ENCODE peak calls at places on chromosomes 1 and 21, in five cellular contexts. One of them, this sample, is unnamed.

GRCh38 chr1:58395355-58395754 is 151.2 kb downstream of the OMA1 start:
- DNase-seq in neuronal stem cell: no peak
- DNase-seq in H9: peak; percentile 36
- DNase-seq in mesenchymal stem cell: peak; percentile 85
- DNase-seq in H1: no peak
- DNase-seq in this sample: peak; percentile 30

GRCh38 chr21:45541221-45542039 is 810 bp downstream of the SLC19A1 start:
- DNase-seq in H1: peak; percentile 58
- DNase-seq in mesenchymal stem cell: peak; percentile 45
- DNase-seq in H9: peak; percentile 37
- DNase-seq in neuronal stem cell: no peak
- DNase-seq in this sample: peak; percentile 27

GRCh38 chr1:59163268-59164092 is 133.4 kb upstream of the FGGY start:
- DNase-seq in H1: no peak
- DNase-seq in neuronal stem cell: no peak
- DNase-seq in H9: no peak
- DNase-seq in mesenchymal stem cell: peak; percentile 72
- DNase-seq in this sample: no peak

GRCh38 chr1:8137406-8138244 is 111.5 kb upstream of the ERRFI1 start:
- DNase-seq in mesenchymal stem cell: peak; percentile 93
- DNase-seq in neuronal stem cell: no peak
- DNase-seq in H1: no peak
- DNase-seq in H9: no peak
- DNase-seq in this sample: peak; percentile 72

GRCh38 chr1:37634554-37635308 is at the start of gene RSPO1:
- DNase-seq in H9: peak; percentile 47
- DNase-seq in H1: peak; percentile 55
- DNase-seq in neuronal stem cell: peak; percentile 56
- DNase-seq in mesenchymal stem cell: peak; percentile 21
- DNase-seq in this sample: no peak

GRCh38 chr1:35935436-35935835 is 4.5 kb downstream of the AGO3 start:
- DNase-seq in neuronal stem cell: no peak
- DNase-seq in mesenchymal stem cell: peak; percentile 89
- DNase-seq in H1: no peak
- DNase-seq in H9: no peak
- DNase-seq in this sample: no peak

GRCh38 chr1:2777428-2778219 is 23.9 kb downstream of the TTC34 start:
- DNase-seq in neuronal stem cell: no peak
- DNase-seq in H1: no peak
- DNase-seq in mesenchymal stem cell: no peak
- DNase-seq in H9: peak; percentile 10
- DNase-seq in this sample: no peak

GRCh38 chr1:244313346-244313745 is 138.4 kb downstream of the ADSS2 start:
- DNase-seq in H9: no peak
- DNase-seq in neuronal stem cell: no peak
- DNase-seq in H1: no peak
- DNase-seq in mesenchymal stem cell: no peak
- DNase-seq in this sample: peak; percentile 74

GRCh38 chr1:180611016-180611930 is 20.5 kb upstream of the XPR1 start:
- DNase-seq in H1: no peak
- DNase-seq in H9: no peak
- DNase-seq in mesenchymal stem cell: no peak
- DNase-seq in neuronal stem cell: no peak
- DNase-seq in this sample: no peak

GRCh38 chr1:181101581-181102226 is 13.2 kb downstream of the IER5 start:
- DNase-seq in mesenchymal stem cell: peak; percentile 64
- DNase-seq in H1: no peak
- DNase-seq in H9: peak; percentile 80
- DNase-seq in neuronal stem cell: no peak
- DNase-seq in this sample: no peak

GRCh38 chr1:178575611-178576331 is 62.9 kb downstream of the TEX35 start:
- DNase-seq in H9: no peak
- DNase-seq in neuronal stem cell: no peak
- DNase-seq in H1: no peak
- DNase-seq in mesenchymal stem cell: peak; percentile 37
- DNase-seq in this sample: no peak

GRCh38 chr1:181179980-181180964 is 91.8 kb downstream of the IER5 start:
- DNase-seq in H1: peak; percentile 60
- DNase-seq in neuronal stem cell: peak; percentile 31
- DNase-seq in H9: peak; percentile 76
- DNase-seq in mesenchymal stem cell: peak; percentile 48
- DNase-seq in this sample: no peak

GRCh38 chr1:36553591-36554417 is 71.1 kb upstream of the CSF3R start:
- DNase-seq in H9: peak; percentile 90
- DNase-seq in mesenchymal stem cell: peak; percentile 51
- DNase-seq in H1: peak; percentile 93
- DNase-seq in neuronal stem cell: peak; percentile 80
- DNase-seq in this sample: peak; percentile 84

GRCh38 chr1:211735208-211736170 is 60.1 kb upstream of the NEK2 start:
- DNase-seq in neuronal stem cell: no peak
- DNase-seq in H9: peak; percentile 44
- DNase-seq in H1: peak; percentile 39
- DNase-seq in mesenchymal stem cell: peak; percentile 94
- DNase-seq in this sample: peak; percentile 93

GRCh38 chr1:59565611-59566410 is 248.9 kb upstream of the HOOK1 start:
- DNase-seq in H9: no peak
- DNase-seq in neuronal stem cell: no peak
- DNase-seq in H1: no peak
- DNase-seq in mesenchymal stem cell: peak; percentile 97
- DNase-seq in this sample: no peak

GRCh38 chr1:151846062-151846568 is 6.5 kb upstream of the C2CD4D start:
- DNase-seq in H1: no peak
- DNase-seq in H9: peak; percentile 68
- DNase-seq in neuronal stem cell: no peak
- DNase-seq in mesenchymal stem cell: peak; percentile 70
- DNase-seq in this sample: no peak

GRCh38 chr1:64323882-64324281 is 120.5 kb downstream of the UBE2U start:
- DNase-seq in H9: no peak
- DNase-seq in mesenchymal stem cell: no peak
- DNase-seq in neuronal stem cell: no peak
- DNase-seq in H1: no peak
- DNase-seq in this sample: no peak

GRCh38 chr1:84598418-84598817 is 24.2 kb upstream of the CTBS start:
- DNase-seq in mesenchymal stem cell: peak; percentile 46
- DNase-seq in H9: no peak
- DNase-seq in H1: no peak
- DNase-seq in neuronal stem cell: no peak
- DNase-seq in this sample: no peak

GRCh38 chr1:167602840-167603239 is 27.2 kb upstream of the RCSD1 start:
- DNase-seq in H9: no peak
- DNase-seq in mesenchymal stem cell: no peak
- DNase-seq in H1: no peak
- DNase-seq in neuronal stem cell: no peak
- DNase-seq in this sample: no peak

GRCh38 chr1:118650084-118650807 is 337.9 kb downstream of the TBX15 start:
- DNase-seq in H9: no peak
- DNase-seq in neuronal stem cell: no peak
- DNase-seq in H1: no peak
- DNase-seq in mesenchymal stem cell: no peak
- DNase-seq in this sample: no peak

GRCh38 chr1:114216431-114217173 is 62.9 kb upstream of the SYT6 start:
- DNase-seq in mesenchymal stem cell: no peak
- DNase-seq in H9: no peak
- DNase-seq in H1: no peak
- DNase-seq in neuronal stem cell: no peak
- DNase-seq in this sample: peak; percentile 51

GRCh38 chr1:159079518-159079917 is 3.0 kb upstream of the AIM2 start:
- DNase-seq in mesenchymal stem cell: no peak
- DNase-seq in neuronal stem cell: no peak
- DNase-seq in H1: no peak
- DNase-seq in H9: no peak
- DNase-seq in this sample: no peak

GRCh38 chr1:236774926-236775325 is 20.2 kb upstream of the MTR start:
- DNase-seq in neuronal stem cell: no peak
- DNase-seq in H1: no peak
- DNase-seq in mesenchymal stem cell: peak; percentile 22
- DNase-seq in H9: no peak
- DNase-seq in this sample: peak; percentile 61

GRCh38 chr1:41341756-41342562 is 19.3 kb upstream of the FOXO6 start:
- DNase-seq in neuronal stem cell: no peak
- DNase-seq in H1: no peak
- DNase-seq in mesenchymal stem cell: peak; percentile 69
- DNase-seq in H9: peak; percentile 57
- DNase-seq in this sample: peak; percentile 52

GRCh38 chr21:41598561-41599511 is 90.9 kb upstream of the TMPRSS2 start:
- DNase-seq in H1: no peak
- DNase-seq in mesenchymal stem cell: no peak
- DNase-seq in neuronal stem cell: no peak
- DNase-seq in H9: no peak
- DNase-seq in this sample: no peak

GRCh38 chr1:246149543-246149942 is 357.5 kb downstream of the SMYD3 start:
- DNase-seq in mesenchymal stem cell: no peak
- DNase-seq in neuronal stem cell: no peak
- DNase-seq in H9: no peak
- DNase-seq in H1: no peak
- DNase-seq in this sample: no peak

GRCh38 chr21:27422435-27422834 is 455.5 kb upstream of the ADAMTS5 start:
- DNase-seq in neuronal stem cell: no peak
- DNase-seq in H1: no peak
- DNase-seq in mesenchymal stem cell: peak; percentile 45
- DNase-seq in H9: no peak
- DNase-seq in this sample: no peak

GRCh38 chr21:27421654-27422053 is 454.8 kb upstream of the ADAMTS5 start:
- DNase-seq in H9: no peak
- DNase-seq in H1: no peak
- DNase-seq in neuronal stem cell: no peak
- DNase-seq in mesenchymal stem cell: no peak
- DNase-seq in this sample: no peak

GRCh38 chr21:27424601-27425000 is 457.7 kb upstream of the ADAMTS5 start:
- DNase-seq in neuronal stem cell: no peak
- DNase-seq in H1: no peak
- DNase-seq in H9: no peak
- DNase-seq in mesenchymal stem cell: peak; percentile 45
- DNase-seq in this sample: peak; percentile 72

GRCh38 chr21:27423906-27424595 is 457.2 kb upstream of the ADAMTS5 start:
- DNase-seq in mesenchymal stem cell: peak; percentile 37
- DNase-seq in H1: no peak
- DNase-seq in H9: peak; percentile 55
- DNase-seq in neuronal stem cell: no peak
- DNase-seq in this sample: peak; percentile 96

GRCh38 chr21:27423073-27423472 is 456.2 kb upstream of the ADAMTS5 start:
- DNase-seq in mesenchymal stem cell: peak; percentile 91
- DNase-seq in H9: no peak
- DNase-seq in H1: no peak
- DNase-seq in neuronal stem cell: no peak
- DNase-seq in this sample: peak; percentile 90
- H2BK12ac ChIP-seq in mesenchymal stem cell: peak overlapping the region; percentile 29
- H2BK12ac ChIP-seq in H9: no peak overlapping the region
- H2BK12ac ChIP-seq in H1: peak overlapping the region; percentile 12
- H2BK12ac ChIP-seq in neuronal stem cell: no peak overlapping the region
- H2BK12ac ChIP-seq in this sample: no peak overlapping the region

DNA sequence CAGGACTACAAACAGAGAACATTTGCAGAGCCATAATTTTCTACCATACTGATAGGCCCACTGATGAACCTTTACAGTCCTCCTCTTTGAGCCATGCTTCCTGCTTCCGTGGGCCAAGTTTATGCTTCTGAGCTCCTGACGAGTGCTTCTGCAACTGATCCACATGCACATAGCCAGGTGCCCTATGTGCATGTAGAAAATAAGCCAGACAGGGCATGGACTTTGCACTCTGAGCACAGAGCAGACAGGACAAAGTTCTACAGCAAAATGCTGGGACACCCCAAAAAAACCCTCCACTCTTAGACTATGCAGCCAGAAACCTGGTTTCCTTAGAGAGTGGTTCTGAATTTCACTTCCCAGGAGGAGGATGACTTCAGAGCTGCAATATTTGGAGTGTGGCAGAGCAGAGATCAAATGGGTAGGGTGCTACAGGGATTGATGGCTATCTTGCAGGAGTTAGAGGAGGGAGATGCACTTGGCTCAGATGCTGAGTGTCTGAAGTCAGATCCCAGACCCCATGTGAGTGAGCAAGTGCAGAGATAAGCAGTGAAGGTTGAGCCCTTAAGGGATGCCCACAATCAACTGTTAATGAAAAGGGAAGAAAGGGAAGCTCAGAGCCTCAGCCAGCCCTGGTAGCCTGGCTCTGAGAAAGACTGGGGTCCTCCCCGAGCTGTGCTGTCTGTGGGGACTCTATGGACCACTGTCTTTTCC is 230.9 kb downstream of the DUSP10 start:
- DNase-seq in H1: no peak
- DNase-seq in H9: no peak
- DNase-seq in neuronal stem cell: no peak
- DNase-seq in mesenchymal stem cell: no peak
- DNase-seq in this sample: no peak
- H3K18ac ChIP-seq in H1: no peak overlapping the region
- H3K18ac ChIP-seq in H9: no peak overlapping the region
- H3K18ac ChIP-seq in neuronal stem cell: no peak overlapping the region
- H3K18ac ChIP-seq in mesenchymal stem cell: no peak overlapping the region
- H3K18ac ChIP-seq in this sample: no peak overlapping the region

GRCh38 chr1:45172015-45172414 is 34.4 kb downstream of the ZSWIM5 start:
- DNase-seq in H1: no peak
- DNase-seq in neuronal stem cell: no peak
- DNase-seq in mesenchymal stem cell: no peak
- DNase-seq in H9: no peak
- DNase-seq in this sample: peak; percentile 14
- H2BK12ac ChIP-seq in H1: no peak overlapping the region
- H2BK12ac ChIP-seq in neuronal stem cell: no peak overlapping the region
- H2BK12ac ChIP-seq in mesenchymal stem cell: no peak overlapping the region
- H2BK12ac ChIP-seq in H9: no peak overlapping the region
- H2BK12ac ChIP-seq in this sample: no peak overlapping the region

GRCh38 chr1:226737819-226738420 is 1.2 kb downstream of the ITPKB start:
- DNase-seq in H9: peak; percentile 58
- DNase-seq in H1: peak; percentile 80
- DNase-seq in neuronal stem cell: peak; percentile 46
- DNase-seq in mesenchymal stem cell: peak; percentile 75
- DNase-seq in this sample: no peak
- H3K18ac ChIP-seq in H9: peak overlapping the region; percentile 56
- H3K18ac ChIP-seq in H1: peak overlapping the region; percentile 87
- H3K18ac ChIP-seq in neuronal stem cell: peak overlapping the region; percentile 94
- H3K18ac ChIP-seq in mesenchymal stem cell: peak overlapping the region; percentile 7
- H3K18ac ChIP-seq in this sample: peak overlapping the region; percentile 85

DNA sequence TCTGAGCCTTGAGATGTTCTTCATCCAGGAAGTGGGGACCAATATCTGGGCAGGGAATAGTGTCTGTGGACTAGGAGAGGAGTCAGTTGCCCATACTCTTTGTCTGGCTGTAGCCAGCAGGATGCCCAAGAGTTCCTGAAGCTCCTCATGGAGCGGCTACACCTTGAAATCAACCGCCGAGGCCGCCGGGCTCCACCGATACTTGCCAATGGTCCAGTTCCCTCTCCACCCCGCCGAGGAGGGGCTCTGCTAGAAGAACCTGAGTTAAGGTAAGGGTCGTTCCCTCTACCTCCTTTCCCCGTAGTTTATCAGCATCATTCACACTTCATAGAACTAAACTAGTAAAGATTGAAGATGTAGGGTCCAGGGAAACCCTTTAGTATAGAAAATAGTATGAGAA is 3.4 kb upstream of the PPOX start:
- DNase-seq in neuronal stem cell: no peak
- DNase-seq in mesenchymal stem cell: no peak
- DNase-seq in H1: no peak
- DNase-seq in H9: no peak
- DNase-seq in this sample: no peak
- H2BK12ac ChIP-seq in neuronal stem cell: no peak overlapping the region
- H2BK12ac ChIP-seq in mesenchymal stem cell: no peak overlapping the region
- H2BK12ac ChIP-seq in H1: no peak overlapping the region
- H2BK12ac ChIP-seq in H9: no peak overlapping the region
- H2BK12ac ChIP-seq in this sample: no peak overlapping the region